ENCODE peak calls at places on chromosome 9, in ten cellular contexts. One of them, this sample, is unnamed.

GRCh38 chr9:6034954-6035353 is 19.5 kb upstream of the RANBP6 start:
- DNase-seq in dorsolateral prefrontal cortex: no peak
- DNase-seq in CD4-positive, alpha-beta T cell: no peak
- DNase-seq in GM20000: no peak
- DNase-seq in uterus: no peak
- DNase-seq in GM12864: no peak
- DNase-seq in cardiac fibroblast: peak
- DNase-seq in GM12865: peak
- DNase-seq in Calu3: no peak
- DNase-seq in A549: peak
- DNase-seq in this sample: no peak

GRCh38 chr9:121207371-121207940 is 5.8 kb upstream of the RAB14 start:
- DNase-seq in dorsolateral prefrontal cortex: no peak
- DNase-seq in CD4-positive, alpha-beta T cell: no peak
- DNase-seq in GM20000: peak
- DNase-seq in uterus: no peak
- DNase-seq in GM12864: peak
- DNase-seq in cardiac fibroblast: no peak
- DNase-seq in GM12865: peak
- DNase-seq in Calu3: no peak
- DNase-seq in A549: no peak
- DNase-seq in this sample: no peak

GRCh38 chr9:121939643-121940042 is 153.5 kb downstream of the TTLL11 start:
- DNase-seq in dorsolateral prefrontal cortex: no peak
- DNase-seq in CD4-positive, alpha-beta T cell: no peak
- DNase-seq in GM20000: no peak
- DNase-seq in uterus: no peak
- DNase-seq in GM12864: no peak
- DNase-seq in cardiac fibroblast: no peak
- DNase-seq in GM12865: no peak
- DNase-seq in Calu3: no peak
- DNase-seq in A549: no peak
- DNase-seq in this sample: no peak

GRCh38 chr9:16267336-16268036 is 603.0 kb downstream of the BNC2 start:
- DNase-seq in dorsolateral prefrontal cortex: no peak
- DNase-seq in CD4-positive, alpha-beta T cell: no peak
- DNase-seq in GM20000: no peak
- DNase-seq in uterus: no peak
- DNase-seq in GM12864: no peak
- DNase-seq in cardiac fibroblast: peak
- DNase-seq in GM12865: peak
- DNase-seq in Calu3: no peak
- DNase-seq in A549: peak
- DNase-seq in this sample: no peak

GRCh38 chr9:93255994-93256877 is 72.3 kb downstream of the WNK2 start:
- DNase-seq in dorsolateral prefrontal cortex: peak
- DNase-seq in CD4-positive, alpha-beta T cell: no peak
- DNase-seq in GM20000: no peak
- DNase-seq in uterus: no peak
- DNase-seq in GM12864: no peak
- DNase-seq in cardiac fibroblast: no peak
- DNase-seq in GM12865: no peak
- DNase-seq in Calu3: no peak
- DNase-seq in A549: no peak
- DNase-seq in this sample: no peak

GRCh38 chr9:17315341-17315740 is 180.5 kb downstream of the CNTLN start:
- DNase-seq in dorsolateral prefrontal cortex: no peak
- DNase-seq in CD4-positive, alpha-beta T cell: no peak
- DNase-seq in GM20000: no peak
- DNase-seq in uterus: no peak
- DNase-seq in GM12864: no peak
- DNase-seq in cardiac fibroblast: no peak
- DNase-seq in GM12865: no peak
- DNase-seq in Calu3: no peak
- DNase-seq in A549: no peak
- DNase-seq in this sample: no peak

GRCh38 chr9:125705893-125706292 is 1.1 kb downstream of the MAPKAP1 start:
- DNase-seq in dorsolateral prefrontal cortex: no peak
- DNase-seq in CD4-positive, alpha-beta T cell: no peak
- DNase-seq in GM20000: no peak
- DNase-seq in uterus: no peak
- DNase-seq in GM12864: no peak
- DNase-seq in cardiac fibroblast: no peak
- DNase-seq in GM12865: no peak
- DNase-seq in Calu3: no peak
- DNase-seq in A549: no peak
- DNase-seq in this sample: no peak

GRCh38 chr9:38687992-38688391 is 31.9 kb downstream of the FAM240B start:
- DNase-seq in dorsolateral prefrontal cortex: no peak
- DNase-seq in CD4-positive, alpha-beta T cell: no peak
- DNase-seq in GM20000: no peak
- DNase-seq in uterus: no peak
- DNase-seq in GM12864: no peak
- DNase-seq in cardiac fibroblast: no peak
- DNase-seq in GM12865: no peak
- DNase-seq in Calu3: no peak
- DNase-seq in A549: no peak
- DNase-seq in this sample: no peak

GRCh38 chr9:131554865-131555351 is 9.6 kb downstream of the PRRT1B start:
- DNase-seq in dorsolateral prefrontal cortex: no peak
- DNase-seq in CD4-positive, alpha-beta T cell: no peak
- DNase-seq in GM20000: no peak
- DNase-seq in uterus: no peak
- DNase-seq in GM12864: no peak
- DNase-seq in cardiac fibroblast: no peak
- DNase-seq in GM12865: no peak
- DNase-seq in Calu3: no peak
- DNase-seq in A549: no peak
- DNase-seq in this sample: no peak

GRCh38 chr9:131562032-131562959 is 17.0 kb downstream of the PRRT1B start:
- DNase-seq in dorsolateral prefrontal cortex: no peak
- DNase-seq in CD4-positive, alpha-beta T cell: no peak
- DNase-seq in GM20000: no peak
- DNase-seq in uterus: no peak
- DNase-seq in GM12864: no peak
- DNase-seq in cardiac fibroblast: peak
- DNase-seq in GM12865: no peak
- DNase-seq in Calu3: peak
- DNase-seq in A549: no peak
- DNase-seq in this sample: no peak

GRCh38 chr9:131557855-131558548 is 12.7 kb downstream of the PRRT1B start:
- DNase-seq in dorsolateral prefrontal cortex: no peak
- DNase-seq in CD4-positive, alpha-beta T cell: no peak
- DNase-seq in GM20000: no peak
- DNase-seq in uterus: no peak
- DNase-seq in GM12864: no peak
- DNase-seq in cardiac fibroblast: no peak
- DNase-seq in GM12865: no peak
- DNase-seq in Calu3: no peak
- DNase-seq in A549: no peak
- DNase-seq in this sample: no peak

GRCh38 chr9:131555841-131556673 is 10.7 kb downstream of the PRRT1B start:
- DNase-seq in dorsolateral prefrontal cortex: no peak
- DNase-seq in CD4-positive, alpha-beta T cell: no peak
- DNase-seq in GM20000: no peak
- DNase-seq in uterus: no peak
- DNase-seq in GM12864: no peak
- DNase-seq in cardiac fibroblast: no peak
- DNase-seq in GM12865: no peak
- DNase-seq in Calu3: no peak
- DNase-seq in A549: no peak
- DNase-seq in this sample: no peak

GRCh38 chr9:131559416-131560000 is 14.2 kb downstream of the PRRT1B start:
- DNase-seq in dorsolateral prefrontal cortex: no peak
- DNase-seq in CD4-positive, alpha-beta T cell: no peak
- DNase-seq in GM20000: no peak
- DNase-seq in uterus: no peak
- DNase-seq in GM12864: no peak
- DNase-seq in cardiac fibroblast: peak
- DNase-seq in GM12865: no peak
- DNase-seq in Calu3: no peak
- DNase-seq in A549: no peak
- DNase-seq in this sample: no peak
- TF ChIP-seq CTCF in dorsolateral prefrontal cortex: no peak
- TF ChIP-seq CTCF in CD4-positive, alpha-beta T cell: peak
- TF ChIP-seq CTCF in GM20000: no peak
- TF ChIP-seq CTCF in uterus: no peak
- TF ChIP-seq CTCF in GM12864: no peak
- TF ChIP-seq CTCF in cardiac fibroblast: no peak
- TF ChIP-seq CTCF in GM12865: no peak
- TF ChIP-seq CTCF in Calu3: no peak
- TF ChIP-seq CTCF in A549: no peak
- TF ChIP-seq CTCF in this sample: no peak

GRCh38 chr9:35711501-35712428 is 20.2 kb downstream of the TLN1 start:
- DNase-seq in dorsolateral prefrontal cortex: no peak
- DNase-seq in CD4-positive, alpha-beta T cell: no peak
- DNase-seq in GM20000: peak
- DNase-seq in uterus: no peak
- DNase-seq in GM12864: no peak
- DNase-seq in cardiac fibroblast: no peak
- DNase-seq in GM12865: peak
- DNase-seq in Calu3: no peak
- DNase-seq in A549: no peak
- DNase-seq in this sample: peak

GRCh38 chr9:35714123-35714522 is 17.9 kb downstream of the TLN1 start:
- DNase-seq in dorsolateral prefrontal cortex: no peak
- DNase-seq in CD4-positive, alpha-beta T cell: no peak
- DNase-seq in GM20000: no peak
- DNase-seq in uterus: no peak
- DNase-seq in GM12864: no peak
- DNase-seq in cardiac fibroblast: no peak
- DNase-seq in GM12865: no peak
- DNase-seq in Calu3: no peak
- DNase-seq in A549: no peak
- DNase-seq in this sample: no peak

GRCh38 chr9:35714579-35715252 is 17.3 kb downstream of the TLN1 start:
- DNase-seq in dorsolateral prefrontal cortex: no peak
- DNase-seq in CD4-positive, alpha-beta T cell: no peak
- DNase-seq in GM20000: no peak
- DNase-seq in uterus: no peak
- DNase-seq in GM12864: no peak
- DNase-seq in cardiac fibroblast: no peak
- DNase-seq in GM12865: no peak
- DNase-seq in Calu3: no peak
- DNase-seq in A549: no peak
- DNase-seq in this sample: no peak

GRCh38 chr9:35713578-35713977 is 18.4 kb downstream of the TLN1 start:
- DNase-seq in dorsolateral prefrontal cortex: no peak
- DNase-seq in CD4-positive, alpha-beta T cell: no peak
- DNase-seq in GM20000: no peak
- DNase-seq in uterus: no peak
- DNase-seq in GM12864: no peak
- DNase-seq in cardiac fibroblast: no peak
- DNase-seq in GM12865: no peak
- DNase-seq in Calu3: no peak
- DNase-seq in A549: no peak
- DNase-seq in this sample: no peak

GRCh38 chr9:35712762-35713400 is 19.1 kb downstream of the TLN1 start:
- DNase-seq in dorsolateral prefrontal cortex: no peak
- DNase-seq in CD4-positive, alpha-beta T cell: no peak
- DNase-seq in GM20000: no peak
- DNase-seq in uterus: no peak
- DNase-seq in GM12864: no peak
- DNase-seq in cardiac fibroblast: no peak
- DNase-seq in GM12865: no peak
- DNase-seq in Calu3: no peak
- DNase-seq in A549: no peak
- DNase-seq in this sample: no peak
- TF ChIP-seq CTCF in dorsolateral prefrontal cortex: no peak
- TF ChIP-seq CTCF in CD4-positive, alpha-beta T cell: no peak
- TF ChIP-seq CTCF in GM20000: no peak
- TF ChIP-seq CTCF in uterus: no peak
- TF ChIP-seq CTCF in GM12864: no peak
- TF ChIP-seq CTCF in cardiac fibroblast: no peak
- TF ChIP-seq CTCF in GM12865: no peak
- TF ChIP-seq CTCF in Calu3: no peak
- TF ChIP-seq CTCF in A549: no peak
- TF ChIP-seq CTCF in this sample: no peak

GRCh38 chr9:117344892-117345660 is 69.8 kb downstream of the ASTN2 start:
- DNase-seq in dorsolateral prefrontal cortex: no peak
- DNase-seq in CD4-positive, alpha-beta T cell: no peak
- DNase-seq in GM20000: no peak
- DNase-seq in uterus: no peak
- DNase-seq in GM12864: no peak
- DNase-seq in cardiac fibroblast: no peak
- DNase-seq in GM12865: no peak
- DNase-seq in Calu3: no peak
- DNase-seq in A549: no peak
- DNase-seq in this sample: no peak

GRCh38 chr9:117340422-117340821 is 74.4 kb downstream of the ASTN2 start:
- DNase-seq in dorsolateral prefrontal cortex: no peak
- DNase-seq in CD4-positive, alpha-beta T cell: no peak
- DNase-seq in GM20000: no peak
- DNase-seq in uterus: no peak
- DNase-seq in GM12864: no peak
- DNase-seq in cardiac fibroblast: no peak
- DNase-seq in GM12865: no peak
- DNase-seq in Calu3: no peak
- DNase-seq in A549: no peak
- DNase-seq in this sample: no peak

GRCh38 chr9:117341161-117341560 is 73.7 kb downstream of the ASTN2 start:
- DNase-seq in dorsolateral prefrontal cortex: no peak
- DNase-seq in CD4-positive, alpha-beta T cell: no peak
- DNase-seq in GM20000: no peak
- DNase-seq in uterus: no peak
- DNase-seq in GM12864: no peak
- DNase-seq in cardiac fibroblast: no peak
- DNase-seq in GM12865: no peak
- DNase-seq in Calu3: no peak
- DNase-seq in A549: no peak
- DNase-seq in this sample: no peak

DNA sequence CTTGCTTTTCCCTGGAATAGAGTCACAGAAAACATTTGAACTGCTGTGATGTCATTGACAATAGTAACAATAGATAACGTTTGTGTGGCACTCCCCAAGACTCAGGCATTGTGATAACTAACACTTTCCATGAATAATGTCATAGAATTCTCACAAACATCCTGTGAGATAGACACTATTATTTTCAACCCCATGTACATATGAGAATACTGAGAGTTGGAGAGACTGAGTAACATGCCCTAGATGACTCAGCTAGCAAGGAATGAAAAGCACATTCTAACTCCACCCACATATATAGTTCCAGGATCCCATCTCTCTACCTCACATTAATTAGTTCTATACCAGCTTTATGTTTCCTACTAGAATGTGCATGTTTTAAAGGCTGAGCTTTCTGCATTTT is 71.4 kb downstream of the ASTN2 start:
- DNase-seq in dorsolateral prefrontal cortex: no peak
- DNase-seq in CD4-positive, alpha-beta T cell: no peak
- DNase-seq in GM20000: no peak
- DNase-seq in uterus: no peak
- DNase-seq in GM12864: no peak
- DNase-seq in cardiac fibroblast: peak
- DNase-seq in GM12865: no peak
- DNase-seq in Calu3: no peak
- DNase-seq in A549: no peak
- DNase-seq in this sample: no peak
- TF ChIP-seq CTCF in dorsolateral prefrontal cortex: no peak
- TF ChIP-seq CTCF in CD4-positive, alpha-beta T cell: no peak
- TF ChIP-seq CTCF in GM20000: no peak
- TF ChIP-seq CTCF in uterus: no peak
- TF ChIP-seq CTCF in GM12864: no peak
- TF ChIP-seq CTCF in cardiac fibroblast: no peak
- TF ChIP-seq CTCF in GM12865: no peak
- TF ChIP-seq CTCF in Calu3: no peak
- TF ChIP-seq CTCF in A549: no peak
- TF ChIP-seq CTCF in this sample: no peak

DNA sequence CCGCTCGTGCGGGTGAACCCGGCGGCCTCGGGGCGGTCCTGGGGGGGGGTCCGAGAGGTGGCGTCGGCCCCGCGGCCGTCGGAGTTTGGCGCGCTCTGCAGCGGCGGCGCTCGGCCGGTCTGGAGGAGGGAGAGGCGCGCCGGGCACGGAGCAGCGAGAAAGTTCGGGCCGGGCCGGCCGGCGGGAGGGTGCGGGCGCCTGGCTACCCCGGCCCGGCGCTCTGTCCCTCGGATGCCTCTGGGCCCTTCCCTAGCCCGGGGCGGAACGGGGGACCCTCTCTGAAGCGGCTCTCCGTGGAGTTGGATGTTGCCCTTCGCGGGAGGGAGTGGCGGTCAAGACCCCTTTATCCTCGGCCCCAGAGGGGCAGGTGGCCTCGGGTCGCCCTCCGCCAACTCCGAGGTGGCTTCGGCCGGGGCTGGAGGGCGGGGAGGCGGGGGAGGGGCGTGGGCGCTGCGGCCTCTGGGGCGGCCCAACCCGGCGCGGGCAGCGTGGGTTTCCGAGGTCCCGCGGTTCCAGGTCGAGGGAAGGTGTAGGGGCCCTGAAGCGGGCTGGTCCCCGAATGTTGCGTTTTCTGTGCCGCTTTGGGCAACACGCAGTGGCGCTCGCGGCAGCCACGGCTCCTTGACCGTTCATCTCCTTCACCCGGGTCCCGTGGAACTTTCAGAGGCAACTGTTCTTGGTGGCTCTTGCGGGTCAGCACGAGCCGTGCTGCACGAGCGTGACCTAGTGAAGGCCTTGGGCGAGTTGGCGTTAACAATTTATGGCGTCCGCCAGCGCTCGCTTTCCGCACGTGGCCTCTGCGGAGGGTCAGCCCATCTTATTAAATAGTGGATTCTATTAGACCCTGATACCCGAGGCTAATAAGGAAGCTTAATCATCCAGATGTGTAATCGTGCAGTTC is 290.5 kb downstream of the DOCK8 start:
- DNase-seq in dorsolateral prefrontal cortex: peak
- DNase-seq in CD4-positive, alpha-beta T cell: no peak
- DNase-seq in GM20000: peak
- DNase-seq in uterus: peak
- DNase-seq in GM12864: no peak
- DNase-seq in cardiac fibroblast: no peak
- DNase-seq in GM12865: peak
- DNase-seq in Calu3: peak
- DNase-seq in A549: peak
- DNase-seq in this sample: peak
- TF ChIP-seq CTCF in dorsolateral prefrontal cortex: no peak
- TF ChIP-seq CTCF in CD4-positive, alpha-beta T cell: no peak
- TF ChIP-seq CTCF in GM20000: no peak
- TF ChIP-seq CTCF in uterus: no peak
- TF ChIP-seq CTCF in GM12864: no peak
- TF ChIP-seq CTCF in cardiac fibroblast: no peak
- TF ChIP-seq CTCF in GM12865: no peak
- TF ChIP-seq CTCF in Calu3: no peak
- TF ChIP-seq CTCF in A549: no peak
- TF ChIP-seq CTCF in this sample: no peak